ENCODE peak calls at places on chromosome X, in four cellular contexts. One of them, this sample, is unnamed.

GRCh38 chrX:53091354-53091753 is 2.6 kb upstream of the KANTR start:
- DNase-seq in IMR-90: no peak
- DNase-seq in mesendoderm: no peak
- DNase-seq in H9: no peak
- DNase-seq in this sample: no peak

GRCh38 chrX:107025538-107025937 is 25.5 kb upstream of the MORC4 start:
- DNase-seq in IMR-90: peak
- DNase-seq in mesendoderm: peak
- DNase-seq in H9: no peak
- DNase-seq in this sample: no peak

GRCh38 chrX:71550578-71550977 is 17.7 kb downstream of the OGT start:
- DNase-seq in IMR-90: no peak
- DNase-seq in mesendoderm: no peak
- DNase-seq in H9: no peak
- DNase-seq in this sample: no peak

GRCh38 chrX:116873678-116874077 is 410.9 kb upstream of the CT83 start:
- DNase-seq in IMR-90: no peak
- DNase-seq in mesendoderm: peak
- DNase-seq in H9: no peak
- DNase-seq in this sample: no peak

GRCh38 chrX:5916945-5917344 is 311.7 kb downstream of the NLGN4X start:
- DNase-seq in IMR-90: no peak
- DNase-seq in mesendoderm: peak
- DNase-seq in H9: no peak
- DNase-seq in this sample: no peak

GRCh38 chrX:112800901-112801775 is 39.5 kb downstream of the AMOT start:
- DNase-seq in IMR-90: no peak
- DNase-seq in mesendoderm: peak
- DNase-seq in H9: no peak
- DNase-seq in this sample: no peak

GRCh38 chrX:69362354-69362753 is 141.8 kb upstream of the NALF2 start:
- DNase-seq in IMR-90: no peak
- DNase-seq in mesendoderm: no peak
- DNase-seq in H9: no peak
- DNase-seq in this sample: no peak

GRCh38 chrX:153651540-153652079 is 4.6 kb downstream of the DUSP9 start:
- DNase-seq in IMR-90: no peak
- DNase-seq in mesendoderm: peak
- DNase-seq in H9: peak
- DNase-seq in this sample: no peak

GRCh38 chrX:53767544-53767943 is 81.0 kb upstream of the HUWE1 start:
- DNase-seq in IMR-90: no peak
- DNase-seq in mesendoderm: no peak
- DNase-seq in H9: no peak
- DNase-seq in this sample: no peak

GRCh38 chrX:119410027-119410819 is 11.1 kb downstream of the SLC25A43 start:
- DNase-seq in IMR-90: peak
- DNase-seq in mesendoderm: peak
- DNase-seq in H9: no peak
- DNase-seq in this sample: no peak

GRCh38 chrX:20320461-20321159 is 53.9 kb upstream of the RPS6KA3 start:
- DNase-seq in IMR-90: no peak
- DNase-seq in mesendoderm: no peak
- DNase-seq in H9: no peak
- DNase-seq in this sample: no peak

GRCh38 chrX:151419748-151420147 is 22.7 kb downstream of the VMA21 start:
- DNase-seq in IMR-90: no peak
- DNase-seq in mesendoderm: no peak
- DNase-seq in H9: no peak
- DNase-seq in this sample: no peak

DNA sequence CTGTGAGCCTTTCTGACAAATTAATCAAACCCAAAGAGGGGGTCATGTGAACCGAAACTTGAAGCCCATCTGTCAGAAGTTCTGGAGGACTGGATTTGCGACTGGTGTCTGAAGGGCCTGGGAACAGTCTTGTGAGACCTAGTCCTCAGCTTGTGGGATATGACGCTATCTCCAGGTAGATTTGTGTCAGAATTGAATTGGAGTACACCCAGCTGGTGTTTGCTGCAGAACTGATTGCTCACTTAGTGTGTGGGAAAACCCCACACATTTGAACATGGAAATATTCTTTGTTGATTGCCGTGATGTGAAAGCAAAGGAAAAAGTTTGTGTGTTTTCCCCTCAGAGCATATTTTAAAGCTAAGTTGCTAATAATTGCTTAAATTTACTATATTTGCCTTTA is 30.3 kb upstream of the TMSB15B start:
- DNase-seq in IMR-90: no peak
- DNase-seq in mesendoderm: no peak
- DNase-seq in H9: no peak
- DNase-seq in this sample: no peak
- H3K56ac ChIP-seq in IMR-90: no peak
- H3K56ac ChIP-seq in mesendoderm: no peak
- H3K56ac ChIP-seq in H9: no peak
- H3K56ac ChIP-seq in this sample: no peak

GRCh38 chrX:38999967-39000745 is 198.9 kb downstream of the MID1IP1 start:
- DNase-seq in IMR-90: peak
- DNase-seq in mesendoderm: peak
- DNase-seq in H9: no peak
- DNase-seq in this sample: no peak
- H3K56ac ChIP-seq in IMR-90: no peak
- H3K56ac ChIP-seq in mesendoderm: no peak
- H3K56ac ChIP-seq in H9: no peak
- H3K56ac ChIP-seq in this sample: no peak

GRCh38 chrX:123217077-123217476 is 33.0 kb downstream of the GRIA3 start:
- DNase-seq in IMR-90: no peak
- DNase-seq in mesendoderm: no peak
- DNase-seq in H9: no peak
- DNase-seq in this sample: no peak
- H3K56ac ChIP-seq in IMR-90: no peak
- H3K56ac ChIP-seq in mesendoderm: no peak
- H3K56ac ChIP-seq in H9: no peak
- H3K56ac ChIP-seq in this sample: no peak

DNA sequence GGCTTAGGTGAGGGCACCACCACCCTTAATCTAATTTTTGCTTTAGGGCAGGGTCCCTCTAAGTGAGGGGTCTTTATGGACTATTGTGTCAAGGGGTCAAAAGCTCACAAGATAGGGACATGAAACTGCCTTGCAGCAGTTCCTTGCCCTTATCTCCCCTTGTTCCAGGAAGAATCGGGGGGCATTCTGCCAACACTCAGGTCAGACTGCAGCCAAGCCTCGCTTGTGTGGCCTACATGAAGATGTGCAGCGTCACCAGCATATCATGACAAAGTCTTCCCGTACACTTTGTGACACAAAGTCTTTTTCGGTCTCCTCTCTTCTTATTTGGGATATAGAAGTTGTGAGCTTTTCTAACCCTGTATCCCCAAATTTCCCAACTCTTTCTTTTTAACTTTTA is 17.5 kb upstream of the USP9X start:
- DNase-seq in IMR-90: no peak
- DNase-seq in mesendoderm: no peak
- DNase-seq in H9: no peak
- DNase-seq in this sample: no peak
- H3K56ac ChIP-seq in IMR-90: no peak
- H3K56ac ChIP-seq in mesendoderm: no peak
- H3K56ac ChIP-seq in H9: no peak
- H3K56ac ChIP-seq in this sample: no peak

GRCh38 chrX:47156611-47157520 is 11.8 kb downstream of the RBM10 start:
- DNase-seq in IMR-90: no peak
- DNase-seq in mesendoderm: no peak
- DNase-seq in H9: no peak
- DNase-seq in this sample: no peak

GRCh38 chrX:47148946-47149345 is 3.9 kb downstream of the RBM10 start:
- DNase-seq in IMR-90: no peak
- DNase-seq in mesendoderm: no peak
- DNase-seq in H9: no peak
- DNase-seq in this sample: no peak

GRCh38 chrX:47146936-47147859 is 2.2 kb downstream of the RBM10 start:
- DNase-seq in IMR-90: no peak
- DNase-seq in mesendoderm: no peak
- DNase-seq in H9: no peak
- DNase-seq in this sample: no peak

GRCh38 chrX:47146121-47146935 is 1.3 kb downstream of the RBM10 start:
- DNase-seq in IMR-90: no peak
- DNase-seq in mesendoderm: no peak
- DNase-seq in H9: no peak
- DNase-seq in this sample: no peak

DNA sequence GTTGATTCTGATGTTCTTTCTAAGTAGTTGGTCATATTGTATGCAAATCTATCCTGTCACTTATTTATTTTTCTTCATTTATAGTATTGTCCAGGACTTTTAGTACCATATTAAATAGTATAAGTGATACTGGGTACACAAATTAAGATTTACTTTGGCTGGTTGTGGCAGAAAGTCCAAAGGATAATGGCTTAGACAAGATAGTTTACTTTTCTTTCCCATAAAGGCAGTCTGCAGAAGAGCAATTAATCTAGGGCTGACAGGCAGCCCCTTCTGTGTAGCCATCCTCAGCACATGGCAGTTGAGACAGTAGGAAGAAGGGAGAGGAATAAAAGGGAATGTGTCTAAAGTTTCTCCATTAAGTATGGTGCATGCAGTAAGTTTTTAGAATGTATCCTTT is 6.4 kb downstream of the RBM10 start:
- DNase-seq in IMR-90: no peak
- DNase-seq in mesendoderm: no peak
- DNase-seq in H9: no peak
- DNase-seq in this sample: no peak
- H3K56ac ChIP-seq in IMR-90: no peak
- H3K56ac ChIP-seq in mesendoderm: no peak
- H3K56ac ChIP-seq in H9: no peak
- H3K56ac ChIP-seq in this sample: no peak

GRCh38 chrX:134603806-134604700 is 54.2 kb downstream of the PLAC1 start:
- DNase-seq in IMR-90: peak
- DNase-seq in mesendoderm: peak
- DNase-seq in H9: no peak
- DNase-seq in this sample: no peak

GRCh38 chrX:134601240-134601639 is 57.0 kb downstream of the PLAC1 start:
- DNase-seq in IMR-90: peak
- DNase-seq in mesendoderm: no peak
- DNase-seq in H9: no peak
- DNase-seq in this sample: no peak

GRCh38 chrX:134602410-134602809 is 55.9 kb downstream of the PLAC1 start:
- DNase-seq in IMR-90: no peak
- DNase-seq in mesendoderm: no peak
- DNase-seq in H9: no peak
- DNase-seq in this sample: no peak

GRCh38 chrX:134599173-134599914 is 58.9 kb downstream of the PLAC1 start:
- DNase-seq in IMR-90: peak
- DNase-seq in mesendoderm: no peak
- DNase-seq in H9: no peak
- DNase-seq in this sample: no peak

DNA sequence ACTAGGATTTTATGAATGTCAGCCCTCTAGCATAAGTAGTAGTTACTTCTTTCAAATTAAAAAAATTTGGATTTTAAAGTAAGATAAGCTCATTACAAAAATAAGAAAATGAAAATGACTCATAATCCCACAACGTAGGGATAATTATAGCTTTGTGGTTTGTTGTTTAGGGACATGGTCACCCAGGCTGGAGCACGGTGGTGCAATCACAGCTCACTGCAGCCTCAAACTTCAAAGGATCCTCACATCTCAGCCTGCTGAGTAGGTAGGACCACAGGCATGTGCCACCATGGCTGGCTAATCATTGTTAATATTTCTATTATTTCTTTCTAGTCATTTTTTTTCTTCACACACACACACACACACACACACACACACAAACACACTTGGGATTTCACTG is 57.6 kb downstream of the PLAC1 start:
- DNase-seq in IMR-90: peak
- DNase-seq in mesendoderm: no peak
- DNase-seq in H9: no peak
- DNase-seq in this sample: no peak
- H3K56ac ChIP-seq in IMR-90: no peak
- H3K56ac ChIP-seq in mesendoderm: no peak
- H3K56ac ChIP-seq in H9: no peak
- H3K56ac ChIP-seq in this sample: no peak

This sample was measured in H1.